ENCODE peak calls at places on chromosomes 16 and 17, in eight cellular contexts. S is neural progenitor cell, Q is right lobe of liver, O is prostate gland, U is left ventricle myocardium inferior, W is endodermal cell, T is Peyer's patch, L is heart left ventricle. D is an unnamed sample.
A peak's percentile ranks its signal among the peaks of the same experiment; 100 is the strongest.

GRCh38 chr17:38454528-38454927 is 26.3 kb downstream of the ARHGAP23 start:
- DNase-seq in S (no peak), Q (peak; percentile 76), O (peak; percentile 84), U (peak; percentile 91), W (no peak), T (peak; percentile 59), L (peak; percentile 90), D (no peak)

GRCh38 chr16:48959747-48960146 is 321.9 kb downstream of the CBLN1 start:
- DNase-seq in S (no peak), Q (no peak), O (no peak), U (no peak), W (no peak), T (no peak), L (no peak), D (no peak)

GRCh38 chr17:67181825-67182224 is 63.2 kb downstream of the HELZ start:
- DNase-seq in S (no peak), Q (no peak), O (no peak), U (no peak), W (no peak), T (no peak), L (no peak), D (no peak)

GRCh38 chr17:9115446-9116265 is 94.3 kb downstream of the NTN1 start:
- DNase-seq in S (peak; percentile 81), Q (peak; percentile 58), O (peak; percentile 26), U (peak; percentile 66), W (peak; percentile 97), T (peak; percentile 64), L (peak; percentile 68), D (no peak)

GRCh38 chr16:30985401-30986128 is 558 bp downstream of the HSD3B7 start:
- DNase-seq in S (peak; percentile 62), Q (peak; percentile 84), O (peak; percentile 70), U (no peak), W (peak; percentile 85), T (peak; percentile 83), L (no peak), D (peak; percentile 92)

GRCh38 chr17:61385869-61386245 is 13.8 kb upstream of the TBX2 start:
- DNase-seq in S (no peak), Q (no peak), O (no peak), U (no peak), W (no peak), T (no peak), L (no peak), D (no peak)

GRCh38 chr16:19113577-19114358 is at the start of gene ITPRIPL2:
- DNase-seq in S (peak; percentile 76), Q (peak; percentile 86), O (peak; percentile 85), U (peak; percentile 93), W (peak; percentile 86), T (peak; percentile 83), L (peak; percentile 92), D (peak; percentile 93)

GRCh38 chr17:7548585-7549400 is at the start of gene TNFSF12:
- DNase-seq in S (peak; percentile 61), Q (peak; percentile 75), O (peak; percentile 59), U (peak; percentile 79), W (peak; percentile 85), T (peak; percentile 88), L (peak; percentile 85), D (peak; percentile 83)

GRCh38 chr16:3979070-3979469 is 98.6 kb upstream of the CREBBP start:
- DNase-seq in S (no peak), Q (no peak), O (no peak), U (no peak), W (no peak), T (no peak), L (no peak), D (no peak)

GRCh38 chr17:47730681-47731080 is 2.4 kb upstream of the TBX21 start:
- DNase-seq in S (no peak), Q (no peak), O (no peak), U (no peak), W (peak; percentile 20), T (peak; percentile 29), L (no peak), D (no peak)

GRCh38 chr17:66169839-66170238 is 22.1 kb downstream of the CEP112 start:
- DNase-seq in S (no peak), Q (no peak), O (no peak), U (no peak), W (no peak), T (no peak), L (no peak), D (no peak)

DNA sequence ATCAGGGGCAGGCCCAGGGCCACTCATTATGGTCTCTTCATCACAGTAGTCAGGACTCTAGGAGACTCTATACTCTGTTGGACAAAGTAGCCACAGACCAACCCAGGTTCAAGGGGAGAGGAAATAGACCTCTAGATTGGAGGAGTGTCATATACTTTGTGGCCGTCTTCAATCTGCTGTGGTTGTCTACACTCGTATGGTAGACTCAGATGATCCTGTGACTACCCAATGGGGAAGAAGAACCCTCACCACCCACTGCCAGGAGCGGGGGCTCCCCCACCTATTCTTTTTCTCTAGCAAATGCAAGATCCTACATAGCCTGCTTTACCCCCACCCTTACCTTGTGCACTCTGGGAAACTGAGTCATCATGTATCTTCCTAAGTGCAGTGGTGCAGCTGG is 80.5 kb downstream of the KSR1 start:
- DNase-seq in S (no peak), Q (no peak), O (no peak), U (no peak), W (no peak), T (no peak), L (no peak), D (no peak)
- H3K27ac ChIP-seq in S (no peak overlapping the region), Q (no peak overlapping the region), O (no peak overlapping the region), U (no peak overlapping the region), W (no peak overlapping the region), T (no peak overlapping the region), L (no peak overlapping the region), D (peak overlapping the region; percentile 74)

DNA sequence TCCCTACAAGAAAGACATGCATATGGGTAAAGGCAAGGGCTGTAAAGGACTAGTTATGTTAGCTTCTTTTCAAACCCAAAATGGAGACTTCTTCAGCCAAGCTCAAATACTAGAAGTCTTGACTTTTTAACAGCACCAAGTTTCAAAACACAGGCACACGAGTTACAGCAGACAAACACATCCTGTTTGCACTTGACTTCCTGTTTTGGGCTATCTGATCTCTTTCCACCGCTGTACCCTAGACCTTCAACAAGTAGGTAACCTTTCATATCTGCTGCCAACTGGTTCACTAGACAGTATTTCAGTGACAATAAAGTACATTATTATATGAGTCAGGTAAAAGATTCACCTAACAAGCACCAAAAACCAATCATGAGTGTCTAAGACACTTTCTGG is 12.3 kb downstream of the RFFL start:
- DNase-seq in S (no peak), Q (no peak), O (no peak), U (no peak), W (no peak), T (no peak), L (no peak), D (no peak)
- H3K4me1 ChIP-seq in S (peaks cover 56% of the 10 kb centered on the region), Q (peaks cover 63% of the 10 kb centered on the region), O (peaks cover 3% of the 10 kb centered on the region), U (peaks cover 32% of the 10 kb centered on the region), W (peaks cover 6% of the 10 kb centered on the region), T (peaks cover 12% of the 10 kb centered on the region), L (no peaks in the 10 kb centered on the region), D (peaks cover 64% of the 10 kb centered on the region)

GRCh38 chr17:39970157-39970692 is 7.4 kb downstream of the GSDMA start:
- DNase-seq in S (no peak), Q (no peak), O (no peak), U (no peak), W (no peak), T (peak; percentile 53), L (no peak), D (no peak)

GRCh38 chr17:39968731-39969130 is 5.9 kb downstream of the GSDMA start:
- DNase-seq in S (no peak), Q (no peak), O (no peak), U (no peak), W (no peak), T (no peak), L (no peak), D (no peak)

GRCh38 chr17:39966771-39967170 is 4.0 kb downstream of the GSDMA start:
- DNase-seq in S (no peak), Q (no peak), O (no peak), U (no peak), W (no peak), T (no peak), L (no peak), D (no peak)

GRCh38 chr17:39971076-39971603 is 8.3 kb downstream of the GSDMA start:
- DNase-seq in S (no peak), Q (no peak), O (no peak), U (no peak), W (no peak), T (no peak), L (no peak), D (no peak)

GRCh38 chr17:39969375-39969774 is 6.6 kb downstream of the GSDMA start:
- DNase-seq in S (no peak), Q (no peak), O (no peak), U (no peak), W (no peak), T (no peak), L (no peak), D (no peak)
- TF ChIP-seq CTCF in S (no peak), Q (no peak), O (no peak), U (no peak), W (no peak), T (no peak), L (no peak), D (no peak)

GRCh38 chr17:49789278-49789578 is 747 bp downstream of the KAT7 start:
- DNase-seq in S (no peak), Q (no peak), O (no peak), U (no peak), W (no peak), T (no peak), L (no peak), D (no peak)
- H3K27ac ChIP-seq in S (no peak overlapping the region), Q (no peak overlapping the region), O (no peak overlapping the region), U (peak overlapping the region; percentile 100), W (no peak overlapping the region), T (peak overlapping the region; percentile 99), L (no peak overlapping the region), D (no peak overlapping the region)

DNA sequence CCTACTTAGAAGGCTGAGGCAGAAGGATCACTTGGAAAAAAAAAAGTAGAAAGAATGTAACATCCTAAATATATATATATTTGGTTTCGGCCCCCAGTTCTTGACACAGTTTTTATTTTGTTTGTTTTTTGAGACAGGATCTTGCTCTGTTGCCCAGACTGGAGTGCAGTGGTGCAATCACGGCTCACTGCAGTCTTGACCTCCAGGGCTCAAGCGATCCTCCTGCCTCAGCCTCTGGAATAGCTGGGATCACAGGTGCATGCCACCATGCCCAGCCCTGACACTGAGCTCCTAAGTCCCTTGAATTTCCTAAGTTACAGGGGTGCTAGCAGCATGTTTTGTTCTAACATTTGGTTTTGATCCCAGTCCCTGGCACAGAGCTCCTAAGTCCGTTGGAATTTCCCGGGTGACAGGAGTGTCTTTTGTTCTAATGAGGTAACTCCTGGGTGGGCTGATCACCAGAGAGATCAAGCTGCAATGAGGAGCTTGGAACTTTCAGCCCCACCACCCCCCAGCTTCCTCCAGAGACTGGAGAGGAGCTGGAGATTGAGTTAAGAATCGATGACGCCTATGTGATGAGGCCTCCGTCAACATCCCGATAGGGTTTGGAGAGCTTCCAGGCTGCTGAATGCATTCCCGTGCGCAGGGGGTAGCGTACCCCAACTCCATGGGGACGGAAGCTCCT is 20.0 kb downstream of the MXRA7 start:
- DNase-seq in S (peak; percentile 63), Q (no peak), O (no peak), U (no peak), W (no peak), T (no peak), L (no peak), D (no peak)
- H3K4me1 ChIP-seq in S (peaks cover 17% of the 10 kb centered on the region), Q (no peaks in the 10 kb centered on the region), O (no peaks in the 10 kb centered on the region), U (peaks cover 100% of the 10 kb centered on the region), W (no peaks in the 10 kb centered on the region), T (no peaks in the 10 kb centered on the region), L (peaks cover 87% of the 10 kb centered on the region), D (no peaks in the 10 kb centered on the region)

GRCh38 chr16:70454221-70455034 is at the start of gene FCSK:
- DNase-seq in S (peak; percentile 96), Q (peak; percentile 74), O (peak; percentile 43), U (peak; percentile 61), W (peak; percentile 92), T (peak; percentile 81), L (peak; percentile 72), D (peak; percentile 68)
- TF ChIP-seq CTCF in S (peak; percentile 61), Q (no peak), O (peak; percentile 25), U (no peak), W (peak; percentile 55), T (no peak), L (peak; percentile 4), D (no peak)